ENCODE peak calls at places on chromosomes 7 and 10, in five cellular contexts. P is cardiac muscle cell, B is LNCaP clone FGC, O is tibial artery, S is kidney. D is an unnamed sample.

GRCh38 chr10:31071232-31071999 is 39.8 kb upstream of the ZNF438 start:
- DNase-seq in S (no peak), P (no peak), B (no peak), O (peak), D (no peak)

GRCh38 chr10:33132626-33133025 is 174.6 kb upstream of the ITGB1 start:
- DNase-seq in O (no peak), P (no peak), S (no peak), B (no peak), D (no peak)

GRCh38 chr10:118763202-118763988 is 8.6 kb upstream of the CACUL1 start:
- DNase-seq in B (no peak), O (no peak), P (no peak), S (no peak), D (no peak)

GRCh38 chr10:49263591-49263990 is 35.4 kb upstream of the C10orf71 start:
- DNase-seq in B (no peak), P (no peak), S (no peak), O (no peak), D (no peak)

GRCh38 chr10:63430999-63431356 is 34.8 kb downstream of the JMJD1C start:
- DNase-seq in O (no peak), B (no peak), P (no peak), S (no peak), D (no peak)

GRCh38 chr7:156493942-156494341 is 146.6 kb upstream of the RNF32 start:
- DNase-seq in O (no peak), B (no peak), S (no peak), P (no peak), D (no peak)

GRCh38 chr7:151341357-151342101 is at the start of gene NUB1:
- DNase-seq in S (peak), B (peak), O (peak), P (peak), D (peak)

GRCh38 chr10:83083866-83084265 is 1055.4 kb upstream of the GHITM start:
- DNase-seq in B (no peak), O (no peak), P (no peak), S (no peak), D (no peak)

GRCh38 chr7:41824284-41824683 is 121.4 kb upstream of the INHBA start:
- DNase-seq in O (no peak), P (no peak), B (no peak), S (no peak), D (no peak)

GRCh38 chr10:43258922-43259247 is 8.0 kb downstream of the RASGEF1A start:
- DNase-seq in O (no peak), S (no peak), B (no peak), P (no peak), D (no peak)

GRCh38 chr7:136874393-136875032 is 6.1 kb downstream of the CHRM2 start:
- DNase-seq in P (no peak), S (no peak), O (no peak), B (no peak), D (no peak)

GRCh38 chr7:31488562-31489203 is 25.2 kb upstream of the ITPRID1 start:
- DNase-seq in O (no peak), B (peak), P (peak), S (no peak), D (peak)

GRCh38 chr10:6659451-6659850 is 79.4 kb upstream of the PRKCQ start:
- DNase-seq in O (no peak), P (no peak), B (no peak), S (no peak), D (no peak)

GRCh38 chr7:31971049-31971665 is 99.0 kb downstream of the PDE1C start:
- DNase-seq in S (no peak), B (no peak), O (no peak), P (no peak), D (no peak)

GRCh38 chr10:31707578-31708411 is 220.8 kb downstream of the ARHGAP12 start:
- DNase-seq in B (no peak), S (peak), O (peak), P (peak), D (peak)

GRCh38 chr7:84339306-84339705 is 144.7 kb upstream of the SEMA3A start:
- DNase-seq in P (peak), O (no peak), S (no peak), B (no peak), D (no peak)

GRCh38 chr7:30276203-30276900 is 8.0 kb upstream of the ZNRF2 start:
- DNase-seq in B (no peak), S (no peak), P (peak), O (no peak), D (peak)

GRCh38 chr10:14573666-14574261 is 200.9 kb downstream of the FAM107B start:
- DNase-seq in S (no peak), B (no peak), P (no peak), O (no peak), D (no peak)

GRCh38 chr7:73503229-73503628 is 18.9 kb downstream of the BAZ1B start:
- DNase-seq in O (no peak), S (no peak), P (no peak), B (no peak), D (no peak)

GRCh38 chr10:77479586-77479985 is 158.0 kb downstream of the KCNMA1 start:
- DNase-seq in P (no peak), S (no peak), O (no peak), B (no peak), D (no peak)

GRCh38 chr10:14604181-14605142 is 170.2 kb downstream of the FAM107B start:
- DNase-seq in O (peak), S (peak), B (no peak), P (peak), D (peak)

GRCh38 chr10:125538947-125539649 is 143.9 kb downstream of the TEX36 start:
- DNase-seq in B (peak), O (no peak), S (peak), P (no peak), D (no peak)

GRCh38 chr7:33072471-33072870 is 9.9 kb upstream of the NT5C3A start:
- DNase-seq in S (no peak), P (no peak), O (no peak), B (peak), D (no peak)

GRCh38 chr10:51862149-51862548 is 162.8 kb upstream of the CSTF2T start:
- DNase-seq in O (no peak), P (no peak), S (no peak), B (no peak), D (no peak)

GRCh38 chr10:121043124-121043849 is 192.1 kb downstream of the WDR11 start:
- DNase-seq in S (no peak), P (no peak), B (no peak), O (no peak), D (no peak)

GRCh38 chr7:55467047-55467593 is 102.0 kb downstream of the LANCL2 start:
- DNase-seq in S (no peak), B (no peak), P (no peak), O (no peak), D (no peak)

GRCh38 chr10:104741127-104741526 is 100.0 kb downstream of the SORCS3 start:
- DNase-seq in B (no peak), O (no peak), S (no peak), P (no peak), D (no peak)

GRCh38 chr10:122981066-122981464 is 864 bp downstream of the PSTK start:
- DNase-seq in P (peak), B (peak), O (no peak), S (no peak), D (no peak)

GRCh38 chr7:98922392-98923107 is 44.2 kb downstream of the TRRAP start:
- DNase-seq in S (no peak), O (peak), P (no peak), B (peak), D (no peak)

GRCh38 chr7:90717286-90718060 is 121.4 kb downstream of the CDK14 start:
- DNase-seq in S (no peak), O (no peak), P (no peak), B (peak), D (no peak)

GRCh38 chr10:51244739-51245138 is 170.5 kb downstream of the PRKG1 start:
- DNase-seq in S (no peak), P (peak), O (no peak), B (peak), D (no peak)

GRCh38 chr10:132630666-132631347 is 93.2 kb downstream of the INPP5A start:
- DNase-seq in B (no peak), O (peak), P (peak), S (peak), D (no peak)

GRCh38 chr10:110843031-110843430 is 28.7 kb upstream of the PDCD4 start:
- DNase-seq in B (no peak), S (no peak), O (no peak), P (no peak), D (no peak)

GRCh38 chr7:4123823-4124222 is 558.3 kb upstream of the FOXK1 start:
- DNase-seq in O (peak), S (no peak), P (no peak), B (no peak), D (no peak)

GRCh38 chr7:155190608-155191536 is 106.8 kb upstream of the INSIG1 start:
- DNase-seq in B (no peak), S (no peak), O (no peak), P (peak), D (peak)

GRCh38 chr10:122878799-122879338 is 512 bp downstream of the FAM24B start:
- DNase-seq in S (no peak), O (no peak), B (peak), P (no peak), D (no peak)

GRCh38 chr10:24519950-24520349 is 203.7 kb downstream of the ARHGAP21 start:
- DNase-seq in P (no peak), B (no peak), O (no peak), S (no peak), D (no peak)

GRCh38 chr7:46191296-46191695 is 270.2 kb upstream of the IGFBP3 start:
- DNase-seq in P (no peak), B (no peak), O (no peak), S (no peak), D (no peak)

GRCh38 chr7:24722386-24723177 is 34.7 kb downstream of the GSDME start:
- DNase-seq in O (peak), S (no peak), B (no peak), P (peak), D (peak)
- TF ChIP-seq CTCF in O (no peak), S (peak), B (peak), P (peak), D (no peak)

GRCh38 chr7:10022957-10023356 is 950.7 kb upstream of the PHF14 start:
- DNase-seq in B (peak), S (no peak), O (no peak), P (peak), D (peak)
- TF ChIP-seq CTCF in B (peak), S (no peak), O (peak), P (no peak), D (no peak)

GRCh38 chr7:18877874-18878273 is 239.6 kb downstream of the TWIST1 start:
- DNase-seq in B (no peak), P (no peak), O (no peak), S (no peak), D (no peak)

GRCh38 chr7:18872344-18872743 is 245.1 kb downstream of the TWIST1 start:
- DNase-seq in S (no peak), B (no peak), O (no peak), P (no peak), D (no peak)

GRCh38 chr7:18874875-18875274 is 242.6 kb downstream of the TWIST1 start:
- DNase-seq in P (no peak), O (no peak), S (no peak), B (no peak), D (no peak)

GRCh38 chr7:18873674-18874341 is 243.6 kb downstream of the TWIST1 start:
- DNase-seq in P (peak), B (no peak), O (no peak), S (no peak), D (peak)
- TF ChIP-seq CTCF in P (peak), B (peak), O (no peak), S (no peak), D (peak)

GRCh38 chr10:130333185-130333584 is 197.0 kb downstream of the GLRX3 start:
- DNase-seq in P (no peak), O (no peak), S (no peak), B (no peak), D (no peak)
- TF ChIP-seq CTCF in P (no peak), O (no peak), S (no peak), B (peak), D (no peak)

GRCh38 chr7:142298009-142298408 is 40.2 kb upstream of the PRSS58 start:
- DNase-seq in O (no peak), P (peak), S (no peak), B (no peak), D (peak)
- TF ChIP-seq CTCF in O (no peak), P (no peak), S (peak), B (peak), D (peak)

DNA sequence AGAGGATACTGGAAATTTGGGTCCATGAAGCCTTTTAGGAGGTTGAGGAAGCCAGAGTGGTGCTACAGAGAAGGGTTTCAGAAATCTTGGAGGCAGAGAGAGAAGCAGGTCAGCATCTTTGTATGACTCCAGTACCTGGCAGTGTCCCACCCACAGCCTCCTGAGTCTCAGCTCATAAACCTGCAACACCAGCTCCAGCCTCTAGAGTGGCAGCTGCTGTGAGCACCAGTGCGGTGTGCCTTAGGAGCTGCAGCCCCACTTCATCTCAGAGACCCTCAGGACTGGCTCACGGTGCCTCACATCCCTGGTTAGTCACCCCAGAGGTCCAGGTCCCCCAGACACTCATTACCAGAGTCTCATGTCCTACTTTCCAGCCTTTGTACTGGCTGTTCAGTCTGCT is 84.8 kb upstream of the PRKAR2B start:
- DNase-seq in P (peak), B (no peak), O (no peak), S (no peak), D (peak)
- TF ChIP-seq CTCF in P (peak), B (no peak), O (no peak), S (no peak), D (peak)